ENCODE peak calls at places on chromosomes 3 and 15, in eight cellular contexts. W is ovary, D is spleen, U is heart left ventricle, H is IMR-90, E is thyroid gland, G is adrenal gland, Z is breast epithelium. V is an unnamed sample.
A peak's percentile ranks its signal among the peaks of the same experiment; 100 is the strongest.

GRCh38 chr15:39585394-39585841 is 4.5 kb downstream of the THBS1 start:
- DNase-seq in W (no peak), G (no peak), Z (no peak), U (no peak), H (peak; percentile 46), E (no peak), D (no peak), V (no peak)

GRCh38 chr3:152209060-152209459 is 59.7 kb upstream of the MBNL1 start:
- DNase-seq in W (no peak), U (no peak), D (no peak), Z (no peak), G (no peak), H (no peak), E (no peak), V (no peak)

GRCh38 chr3:39191103-39191502 is 1.3 kb downstream of the XIRP1 start:
- DNase-seq in D (no peak), U (no peak), Z (no peak), E (no peak), G (no peak), W (no peak), H (no peak), V (no peak)

GRCh38 chr15:99439524-99439835 is 126.3 kb upstream of the MEF2A start:
- DNase-seq in G (no peak), H (no peak), E (no peak), U (peak; percentile 13), W (peak; percentile 17), Z (no peak), D (no peak), V (no peak)

GRCh38 chr3:178306427-178307115 is 229.7 kb upstream of the KCNMB2 start:
- DNase-seq in W (no peak), E (no peak), G (no peak), Z (no peak), U (no peak), H (no peak), D (no peak), V (no peak)

GRCh38 chr15:67809866-67810265 is 15.4 kb upstream of the SKOR1 start:
- DNase-seq in Z (peak; percentile 2), D (peak; percentile 49), H (no peak), G (no peak), W (no peak), U (no peak), E (no peak), V (peak; percentile 40)

GRCh38 chr3:191715585-191715984 is 254.6 kb downstream of the PYDC2 start:
- DNase-seq in U (no peak), Z (no peak), D (no peak), H (no peak), E (no peak), W (no peak), G (no peak), V (no peak)

GRCh38 chr3:71582612-71583568 is 638 bp downstream of the FOXP1 start:
- DNase-seq in G (peak; percentile 82), D (peak; percentile 95), Z (peak; percentile 74), H (peak; percentile 31), W (peak; percentile 78), E (peak; percentile 81), U (peak; percentile 85), V (peak; percentile 92)

GRCh38 chr15:90201150-90201943 is at the start of gene SEMA4B:
- DNase-seq in Z (no peak), U (peak; percentile 79), E (peak; percentile 83), W (peak; percentile 78), G (peak; percentile 70), D (peak; percentile 97), H (peak; percentile 32), V (no peak)

GRCh38 chr15:78265752-78266224 is 1.4 kb downstream of the DNAJA4 start:
- DNase-seq in G (peak; percentile 45), E (no peak), U (peak; percentile 29), W (no peak), H (peak; percentile 76), D (no peak), Z (no peak), V (no peak)
- H3K4me3 ChIP-seq in G (no peak overlapping the region), E (no peak overlapping the region), U (peak overlapping the region; percentile 70), W (no peak overlapping the region), H (no peak overlapping the region), D (no peak overlapping the region), Z (no peak overlapping the region), V (no peak overlapping the region)

GRCh38 chr3:113746955-113747718 is at the start of gene ATP6V1A:
- DNase-seq in W (peak; percentile 76), E (peak; percentile 82), H (no peak), U (peak; percentile 72), D (peak; percentile 94), Z (peak; percentile 65), G (peak; percentile 80), V (peak; percentile 70)

GRCh38 chr3:113743006-113743639 is 2.9 kb downstream of the NAA50 start:
- DNase-seq in G (no peak), U (no peak), E (no peak), D (no peak), W (no peak), H (no peak), Z (no peak), V (no peak)

GRCh38 chr3:113746069-113746954 is at the start of gene NAA50:
- DNase-seq in E (peak; percentile 94), Z (peak; percentile 88), W (peak; percentile 97), G (peak; percentile 96), U (peak; percentile 95), H (peak; percentile 95), D (peak; percentile 97), V (peak; percentile 95)

GRCh38 chr3:113745273-113746068 is 578 bp downstream of the NAA50 start:
- DNase-seq in Z (peak; percentile 56), W (peak; percentile 67), G (peak; percentile 87), E (peak; percentile 69), H (peak; percentile 90), D (peak; percentile 94), U (peak; percentile 71), V (peak; percentile 90)

GRCh38 chr3:113744941-113745272 is 1.1 kb downstream of the NAA50 start:
- DNase-seq in H (no peak), U (no peak), E (no peak), W (no peak), G (no peak), D (no peak), Z (no peak), V (no peak)
- TF ChIP-seq POLR2A in H (no peak), U (no peak), E (no peak), W (no peak), G (no peak), D (no peak), Z (no peak), V (no peak)

DNA sequence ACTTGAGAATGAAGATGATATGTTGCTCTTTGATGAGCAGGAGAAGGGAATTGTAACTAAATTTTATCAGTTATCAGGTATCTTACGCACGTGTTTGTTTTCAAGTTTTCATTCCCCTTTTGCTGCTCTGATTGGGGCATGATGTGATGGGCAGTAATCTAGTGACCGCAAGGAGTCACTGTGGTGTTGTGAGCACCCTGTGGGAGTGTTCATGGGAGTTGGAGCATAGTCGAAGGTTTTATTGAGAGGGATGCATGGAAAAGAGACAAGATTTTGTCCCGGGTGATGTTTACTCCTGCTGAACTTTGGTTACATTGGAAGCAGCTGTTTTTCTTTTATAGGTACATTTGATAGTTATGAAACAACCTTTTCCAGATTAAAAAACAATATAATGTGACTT is 2.1 kb downstream of the FAN1 start:
- DNase-seq in U (no peak), G (no peak), D (no peak), Z (no peak), E (no peak), H (peak; percentile 18), W (no peak), V (no peak)
- TF ChIP-seq CTCF in U (no peak), G (no peak), D (no peak), Z (no peak), E (no peak), H (peak; percentile 34), W (no peak), V (no peak)

GRCh38 chr15:79981861-79982455 is 11.0 kb upstream of the BCL2A1 start:
- DNase-seq in G (no peak), H (no peak), U (no peak), E (no peak), Z (no peak), W (no peak), D (peak; percentile 73), V (peak; percentile 12)
- H3K4me3 ChIP-seq in G (no peak overlapping the region), H (no peak overlapping the region), U (no peak overlapping the region), E (no peak overlapping the region), Z (no peak overlapping the region), W (no peak overlapping the region), D (no peak overlapping the region), V (no peak overlapping the region)

GRCh38 chr15:73624530-73624929 is 8.7 kb downstream of the NPTN start:
- DNase-seq in U (no peak), W (no peak), Z (no peak), E (no peak), H (peak; percentile 72), G (no peak), D (no peak), V (no peak)
- TF ChIP-seq POLR2A in U (no peak), W (no peak), Z (no peak), E (no peak), H (no peak), G (no peak), D (no peak), V (no peak)

GRCh38 chr15:77025471-77025901 is 30.6 kb downstream of the PSTPIP1 start:
- DNase-seq in D (peak; percentile 67), U (peak; percentile 14), G (peak; percentile 7), W (peak; percentile 16), Z (peak; percentile 40), E (no peak), H (no peak), V (no peak)
- TF ChIP-seq CTCF in D (no peak), U (no peak), G (no peak), W (no peak), Z (no peak), E (no peak), H (no peak), V (no peak)

DNA sequence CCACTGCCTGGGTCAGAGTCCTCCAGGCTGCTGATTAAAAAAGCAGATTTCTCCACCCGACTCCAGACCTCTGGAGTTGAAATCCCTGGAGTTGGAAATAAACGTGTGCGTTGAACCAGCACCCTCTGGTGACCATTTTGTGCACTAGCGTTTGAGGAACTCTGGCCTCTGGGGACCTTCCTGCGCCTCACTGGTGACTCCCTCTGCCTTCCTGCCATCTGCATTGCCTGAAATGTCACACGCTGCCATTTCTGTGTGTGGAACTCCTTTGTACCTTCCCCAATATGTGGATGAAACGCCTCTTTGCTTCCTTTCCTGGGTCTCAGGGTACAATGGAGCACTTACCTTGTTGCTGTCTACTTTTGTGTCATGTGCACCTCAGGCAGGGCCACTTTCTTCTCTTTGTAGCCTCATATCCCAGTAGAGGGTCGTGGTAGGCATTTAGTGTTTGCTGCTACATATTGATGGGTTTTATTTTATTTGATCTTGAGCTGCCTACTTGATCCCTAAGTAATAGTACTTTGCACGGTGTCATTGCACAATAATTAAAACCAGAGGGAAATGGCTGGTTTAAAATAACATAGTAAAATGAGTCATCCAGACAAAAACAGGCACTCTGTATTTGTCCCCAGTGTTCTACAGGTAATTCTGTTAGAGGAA is 56.8 kb downstream of the GPR171 start:
- DNase-seq in H (peak; percentile 69), D (peak; percentile 87), G (peak; percentile 79), U (peak; percentile 68), Z (peak; percentile 69), W (peak; percentile 62), E (peak; percentile 75), V (peak; percentile 63)
- H3K4me3 ChIP-seq in H (no peak overlapping the region), D (no peak overlapping the region), G (no peak overlapping the region), U (no peak overlapping the region), Z (no peak overlapping the region), W (no peak overlapping the region), E (no peak overlapping the region), V (no peak overlapping the region)

GRCh38 chr3:108221911-108222812 is at the start of gene IFT57:
- DNase-seq in H (peak; percentile 98), U (peak; percentile 98), D (peak; percentile 98), Z (peak; percentile 95), W (peak; percentile 98), G (peak; percentile 99), E (peak; percentile 99), V (peak; percentile 100)
- TF ChIP-seq POLR2A in H (peak; percentile 92), U (peak; percentile 45), D (peak; percentile 64), Z (peak; percentile 30), W (peak; percentile 89), G (peak; percentile 93), E (no peak), V (no peak)

V was measured in lower leg skin.